ENCODE peak calls at places on chromosomes 16 and 17, in five cellular contexts. One of them, this sample, is unnamed.

GRCh38 chr17:77140878-77141767 is at the start of gene SEC14L1:
- DNase-seq in SK-N-SH: peak; percentile 89
- DNase-seq in GM12878: no peak
- DNase-seq in K562: peak; percentile 77
- DNase-seq in HepG2: peak; percentile 68
- DNase-seq in this sample: no peak

GRCh38 chr17:81245024-81245664 is 6.0 kb downstream of the NDUFAF8 start:
- DNase-seq in SK-N-SH: no peak
- DNase-seq in GM12878: peak; percentile 45
- DNase-seq in K562: no peak
- DNase-seq in HepG2: no peak
- DNase-seq in this sample: peak; percentile 47

GRCh38 chr17:7042507-7043194 is 1.2 kb downstream of the SLC16A11 start:
- DNase-seq in SK-N-SH: peak; percentile 60
- DNase-seq in GM12878: no peak
- DNase-seq in K562: no peak
- DNase-seq in HepG2: no peak
- DNase-seq in this sample: no peak

GRCh38 chr16:70679653-70680494 is 6.0 kb downstream of the MTSS2 start:
- DNase-seq in SK-N-SH: peak; percentile 94
- DNase-seq in GM12878: no peak
- DNase-seq in K562: peak; percentile 82
- DNase-seq in HepG2: no peak
- DNase-seq in this sample: no peak

GRCh38 chr17:19363460-19364035 is 1.0 kb upstream of the B9D1 start:
- DNase-seq in SK-N-SH: no peak
- DNase-seq in GM12878: no peak
- DNase-seq in K562: no peak
- DNase-seq in HepG2: no peak
- DNase-seq in this sample: no peak

GRCh38 chr17:13287226-13287625 is 269.4 kb upstream of the ELAC2 start:
- DNase-seq in SK-N-SH: no peak
- DNase-seq in GM12878: no peak
- DNase-seq in K562: no peak
- DNase-seq in HepG2: no peak
- DNase-seq in this sample: no peak

GRCh38 chr17:50630524-50631194 is 4.0 kb upstream of the ABCC3 start:
- DNase-seq in SK-N-SH: peak; percentile 89
- DNase-seq in GM12878: no peak
- DNase-seq in K562: peak; percentile 40
- DNase-seq in HepG2: peak; percentile 52
- DNase-seq in this sample: no peak

GRCh38 chr17:57948169-57948554 is 7.0 kb downstream of the CUEDC1 start:
- DNase-seq in SK-N-SH: no peak
- DNase-seq in GM12878: no peak
- DNase-seq in K562: no peak
- DNase-seq in HepG2: no peak
- DNase-seq in this sample: no peak

GRCh38 chr17:19771971-19772630 is 24.0 kb upstream of the ALDH3A1 start:
- DNase-seq in SK-N-SH: no peak
- DNase-seq in GM12878: no peak
- DNase-seq in K562: no peak
- DNase-seq in HepG2: no peak
- DNase-seq in this sample: no peak

GRCh38 chr16:23823475-23824407 is 12.0 kb upstream of the PRKCB start:
- DNase-seq in SK-N-SH: no peak
- DNase-seq in GM12878: no peak
- DNase-seq in K562: no peak
- DNase-seq in HepG2: no peak
- DNase-seq in this sample: no peak

GRCh38 chr16:2054543-2055245 is 6.9 kb downstream of the TSC2 start:
- DNase-seq in SK-N-SH: no peak
- DNase-seq in GM12878: no peak
- DNase-seq in K562: no peak
- DNase-seq in HepG2: no peak
- DNase-seq in this sample: no peak

GRCh38 chr16:66947302-66948033 is 12.2 kb downstream of the CES2 start:
- DNase-seq in SK-N-SH: peak; percentile 88
- DNase-seq in GM12878: peak; percentile 72
- DNase-seq in K562: peak; percentile 83
- DNase-seq in HepG2: peak; percentile 89
- DNase-seq in this sample: peak; percentile 82

DNA sequence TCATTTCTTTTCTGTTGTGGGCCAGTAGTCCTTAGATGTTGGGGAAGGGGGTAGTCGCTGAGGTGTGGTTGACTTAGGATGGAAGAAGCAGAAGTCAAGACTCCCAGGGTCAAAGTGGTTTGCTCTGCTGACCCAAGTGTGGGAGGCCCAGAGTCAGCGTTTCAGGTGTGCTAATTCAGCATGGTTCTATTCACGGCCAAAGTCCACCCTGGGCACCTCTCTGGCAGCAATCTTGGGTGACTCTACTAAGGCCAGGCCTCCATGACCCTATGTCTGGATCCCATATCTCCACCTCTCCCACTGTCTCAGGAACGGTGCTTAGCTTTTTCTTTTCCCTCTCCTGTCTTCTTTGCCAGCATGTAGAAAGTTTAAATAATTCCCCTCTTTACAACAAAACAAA is 32.9 kb downstream of the MAPT start:
- DNase-seq in SK-N-SH: no peak
- DNase-seq in GM12878: no peak
- DNase-seq in K562: no peak
- DNase-seq in HepG2: no peak
- DNase-seq in this sample: no peak
- TF ChIP-seq MXI1 in SK-N-SH: no peak
- TF ChIP-seq MXI1 in GM12878: no peak
- TF ChIP-seq MXI1 in K562: no peak
- TF ChIP-seq MXI1 in HepG2: no peak
- TF ChIP-seq MXI1 in this sample: no peak

GRCh38 chr16:77304134-77304533 is 104.9 kb downstream of the SYCE1L start:
- DNase-seq in SK-N-SH: no peak
- DNase-seq in GM12878: no peak
- DNase-seq in K562: no peak
- DNase-seq in HepG2: no peak
- DNase-seq in this sample: no peak

GRCh38 chr16:77310877-77311276 is 111.7 kb downstream of the SYCE1L start:
- DNase-seq in SK-N-SH: no peak
- DNase-seq in GM12878: no peak
- DNase-seq in K562: no peak
- DNase-seq in HepG2: no peak
- DNase-seq in this sample: no peak

GRCh38 chr16:77304883-77305282 is 105.7 kb downstream of the SYCE1L start:
- DNase-seq in SK-N-SH: no peak
- DNase-seq in GM12878: no peak
- DNase-seq in K562: no peak
- DNase-seq in HepG2: peak; percentile 34
- DNase-seq in this sample: no peak

GRCh38 chr16:77306050-77306616 is 106.9 kb downstream of the SYCE1L start:
- DNase-seq in SK-N-SH: no peak
- DNase-seq in GM12878: no peak
- DNase-seq in K562: no peak
- DNase-seq in HepG2: no peak
- DNase-seq in this sample: no peak

GRCh38 chr16:77307764-77308561 is 108.8 kb downstream of the SYCE1L start:
- DNase-seq in SK-N-SH: no peak
- DNase-seq in GM12878: no peak
- DNase-seq in K562: no peak
- DNase-seq in HepG2: no peak
- DNase-seq in this sample: peak; percentile 50
- TF ChIP-seq MXI1 in SK-N-SH: no peak
- TF ChIP-seq MXI1 in GM12878: no peak
- TF ChIP-seq MXI1 in K562: no peak
- TF ChIP-seq MXI1 in HepG2: no peak
- TF ChIP-seq MXI1 in this sample: no peak

GRCh38 chr17:32609085-32609484 is 122.3 kb downstream of the CDK5R1 start:
- DNase-seq in SK-N-SH: peak; percentile 50
- DNase-seq in GM12878: peak; percentile 59
- DNase-seq in K562: no peak
- DNase-seq in HepG2: peak; percentile 6
- DNase-seq in this sample: no peak
- TF ChIP-seq MXI1 in SK-N-SH: no peak
- TF ChIP-seq MXI1 in GM12878: peak; percentile 51
- TF ChIP-seq MXI1 in K562: no peak
- TF ChIP-seq MXI1 in HepG2: no peak
- TF ChIP-seq MXI1 in this sample: no peak

GRCh38 chr17:65742433-65743312 is 181.2 kb upstream of the AXIN2 start:
- DNase-seq in SK-N-SH: peak; percentile 14
- DNase-seq in GM12878: no peak
- DNase-seq in K562: no peak
- DNase-seq in HepG2: peak; percentile 62
- DNase-seq in this sample: peak; percentile 87
- TF ChIP-seq MXI1 in SK-N-SH: no peak
- TF ChIP-seq MXI1 in GM12878: no peak
- TF ChIP-seq MXI1 in K562: no peak
- TF ChIP-seq MXI1 in HepG2: no peak
- TF ChIP-seq MXI1 in this sample: no peak

DNA sequence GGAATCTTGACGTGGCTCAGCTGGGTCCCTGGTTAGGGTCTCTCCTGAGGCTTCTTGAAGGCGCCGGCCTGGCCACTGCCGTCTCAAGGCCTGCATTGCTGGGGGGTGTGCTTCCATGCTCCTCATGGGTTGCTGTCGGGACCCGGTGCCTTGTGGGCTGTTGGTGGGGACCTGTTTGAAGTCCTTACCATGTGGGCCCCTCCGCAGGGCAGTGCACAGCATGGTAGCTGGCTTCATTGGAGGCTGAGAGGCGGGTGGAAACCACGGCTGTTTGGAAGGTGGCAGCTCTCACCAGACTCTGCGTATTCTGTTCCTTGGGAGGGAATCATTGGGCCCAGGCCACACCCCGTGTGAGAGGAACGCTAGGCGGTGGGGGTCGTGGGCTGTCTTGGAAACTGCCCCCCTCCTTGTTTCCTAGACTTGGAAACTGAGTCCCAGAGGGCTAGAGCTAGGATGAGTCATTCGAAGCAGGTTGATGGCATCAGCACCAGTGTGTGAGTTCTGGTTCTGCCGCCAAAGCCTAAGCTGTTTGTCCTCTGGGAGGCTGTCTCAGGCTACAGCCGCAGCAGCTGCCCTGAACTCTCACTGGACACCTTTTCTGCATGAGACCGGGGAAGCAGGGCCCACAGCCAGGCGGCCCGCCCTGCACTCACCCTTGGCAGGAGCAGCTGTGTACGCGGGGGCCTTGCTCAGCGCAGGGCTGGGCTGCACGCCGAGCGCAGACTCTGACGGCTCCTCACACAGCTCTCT is 35.2 kb downstream of the ZNF750 start:
- DNase-seq in SK-N-SH: no peak
- DNase-seq in GM12878: no peak
- DNase-seq in K562: no peak
- DNase-seq in HepG2: no peak
- DNase-seq in this sample: peak; percentile 41
- TF ChIP-seq MXI1 in SK-N-SH: no peak
- TF ChIP-seq MXI1 in GM12878: no peak
- TF ChIP-seq MXI1 in K562: no peak
- TF ChIP-seq MXI1 in HepG2: no peak
- TF ChIP-seq MXI1 in this sample: no peak

GRCh38 chr16:57859331-57859730 is 57.0 kb upstream of the KIFC3 start:
- DNase-seq in SK-N-SH: no peak
- DNase-seq in GM12878: no peak
- DNase-seq in K562: peak; percentile 52
- DNase-seq in HepG2: peak; percentile 67
- DNase-seq in this sample: peak; percentile 34
- TF ChIP-seq MXI1 in SK-N-SH: no peak
- TF ChIP-seq MXI1 in GM12878: no peak
- TF ChIP-seq MXI1 in K562: no peak
- TF ChIP-seq MXI1 in HepG2: no peak
- TF ChIP-seq MXI1 in this sample: no peak

DNA sequence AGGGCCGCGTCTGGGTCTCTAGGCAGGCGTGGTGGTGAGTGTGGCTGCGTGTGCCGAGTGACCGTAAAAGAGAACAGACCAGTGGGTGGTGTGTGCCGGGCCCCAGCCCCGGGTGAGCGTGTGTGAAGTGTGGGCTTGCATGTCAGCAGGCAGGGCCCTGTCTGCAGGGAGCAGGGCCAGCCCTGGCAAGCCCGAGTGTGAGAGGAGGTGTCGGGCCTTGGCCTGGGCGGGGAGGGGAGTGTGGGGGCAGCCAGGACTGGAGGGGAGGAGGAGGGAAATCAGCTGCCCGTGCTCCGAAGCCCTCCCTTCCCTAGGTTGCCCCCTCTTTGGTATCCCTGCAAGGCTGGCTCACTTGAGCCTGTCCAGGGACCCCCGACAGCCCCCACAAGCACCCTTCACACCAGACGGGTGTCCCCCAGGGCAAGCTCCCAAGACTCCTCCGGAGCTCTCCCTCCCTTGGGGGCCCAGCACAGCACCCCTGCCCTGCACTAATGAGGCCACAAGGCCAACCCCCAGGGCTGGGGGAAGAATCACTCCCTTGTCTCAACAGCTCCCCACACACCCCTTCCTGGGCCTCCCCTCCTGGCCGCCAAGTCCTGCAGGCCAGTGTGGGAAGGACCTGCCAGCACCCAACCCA is 1.9 kb downstream of the USH1G start:
- DNase-seq in SK-N-SH: no peak
- DNase-seq in GM12878: no peak
- DNase-seq in K562: no peak
- DNase-seq in HepG2: no peak
- DNase-seq in this sample: no peak
- TF ChIP-seq MXI1 in SK-N-SH: no peak
- TF ChIP-seq MXI1 in GM12878: no peak
- TF ChIP-seq MXI1 in K562: no peak
- TF ChIP-seq MXI1 in HepG2: no peak
- TF ChIP-seq MXI1 in this sample: no peak

This sample was measured in IMR-90.